ENCODE peak calls at places on chromosomes 6 and 20, in five cellular contexts. U is hepatic stellate cell, O is amniotic stem cell, Q is WERI-Rb-1, F is hypothalamus. K is an unnamed sample.
A peak's percentile ranks its signal among the peaks of the same experiment; 100 is the strongest.

GRCh38 chr6:36917541-36918193 is 31.9 kb downstream of the C6orf89 start:
- DNase-seq in F (no peak), U (no peak), O (peak; percentile 73), Q (no peak), K (no peak)

GRCh38 chr6:170186909-170187668 is 103.8 kb downstream of the DLL1 start:
- DNase-seq in F (no peak), O (no peak), Q (no peak), U (no peak), K (no peak)

GRCh38 chr20:14245368-14245970 is 91.9 kb downstream of the FLRT3 start:
- DNase-seq in O (no peak), U (peak; percentile 6), F (no peak), Q (no peak), K (no peak)

GRCh38 chr20:5843054-5843731 is 93.0 kb downstream of the SHLD1 start:
- DNase-seq in O (no peak), F (no peak), Q (no peak), U (no peak), K (no peak)

GRCh38 chr6:114052141-114052540 is 81.2 kb upstream of the HDAC2 start:
- DNase-seq in F (no peak), Q (no peak), O (no peak), U (no peak), K (no peak)

GRCh38 chr6:154876776-154877175 is 118.3 kb upstream of the TIAM2 start:
- DNase-seq in F (no peak), Q (no peak), O (no peak), U (no peak), K (no peak)

GRCh38 chr6:111941686-111942330 is 68.6 kb upstream of the FYN start:
- DNase-seq in Q (no peak), U (no peak), O (no peak), F (no peak), K (no peak)

GRCh38 chr6:56851541-56852248 is 103.2 kb upstream of the BEND6 start:
- DNase-seq in F (peak; percentile 57), U (peak; percentile 52), Q (peak; percentile 68), O (peak; percentile 85), K (no peak)

GRCh38 chr6:160103825-160104100 is 17.9 kb upstream of the SLC22A1 start:
- DNase-seq in Q (no peak), U (no peak), F (no peak), O (no peak), K (peak; percentile 41)

GRCh38 chr6:11096109-11096508 is 2.5 kb downstream of the SMIM13 start:
- DNase-seq in O (no peak), U (peak; percentile 20), F (no peak), Q (peak; percentile 80), K (no peak)

K was measured in cardiac septum.